ENCODE peak calls at places on chromosomes 12 and 14, in six cellular contexts. J is Right ventricle myocardium inferior, C is dorsolateral prefrontal cortex, F is T follicular helper cell, Y is AML-193, B is type B pancreatic cell. O is an unnamed sample.

GRCh38 chr12:96375841-96376249 is 24.4 kb downstream of the CDK17 start:
- DNase-seq in C (no peak), Y (no peak), F (no peak), B (no peak), J (no peak), O (peak)

GRCh38 chr12:115934046-115934445 is 343.4 kb downstream of the MED13L start:
- DNase-seq in F (no peak), Y (no peak), J (no peak), C (no peak), B (no peak), O (no peak)

GRCh38 chr14:99968156-99968920 is 96.9 kb upstream of the EVL start:
- DNase-seq in C (no peak), F (no peak), Y (no peak), B (no peak), J (no peak), O (no peak)

GRCh38 chr14:44379292-44379977 is 127.6 kb downstream of the FSCB start:
- DNase-seq in Y (no peak), F (no peak), C (no peak), B (no peak), J (no peak), O (peak)

GRCh38 chr14:94673071-94673470 is 60.9 kb downstream of the SERPINA3 start:
- DNase-seq in Y (no peak), J (no peak), F (no peak), B (no peak), C (no peak), O (no peak)

GRCh38 chr12:116784238-116784612 is 46.1 kb downstream of the RNFT2 start:
- DNase-seq in B (no peak), C (no peak), Y (no peak), F (no peak), J (no peak), O (no peak)

GRCh38 chr12:75725505-75726120 is 214.2 kb upstream of the KRR1 start:
- DNase-seq in Y (no peak), J (no peak), F (no peak), C (no peak), B (no peak), O (peak)

GRCh38 chr12:90958995-90959394 is 4.0 kb upstream of the CCER1 start:
- DNase-seq in J (no peak), C (no peak), Y (no peak), B (no peak), F (no peak), O (no peak)

GRCh38 chr12:5945071-5946008 is at the start of gene ANO2:
- DNase-seq in C (no peak), B (no peak), Y (no peak), J (peak), F (no peak), O (no peak)

GRCh38 chr12:61385771-61386170 is 874.4 kb upstream of the USP15 start:
- DNase-seq in J (no peak), F (no peak), C (no peak), Y (no peak), B (no peak), O (no peak)

GRCh38 chr14:91885113-91885712 is 17.9 kb upstream of the TC2N start:
- DNase-seq in B (no peak), F (no peak), Y (no peak), J (no peak), C (no peak), O (no peak)

GRCh38 chr14:54702492-54702891 is 135.6 kb downstream of the SAMD4A start:
- DNase-seq in Y (no peak), J (no peak), C (no peak), B (no peak), F (no peak), O (no peak)

GRCh38 chr12:122079532-122080081 is 1.1 kb downstream of the MLXIP start:
- DNase-seq in J (peak), B (no peak), C (no peak), Y (peak), F (no peak), O (peak)

GRCh38 chr12:130339946-130340345 is 2.3 kb downstream of the PIWIL1 start:
- DNase-seq in C (no peak), B (no peak), Y (no peak), F (no peak), J (no peak), O (no peak)

GRCh38 chr12:103841690-103842584 is 903 bp upstream of the NT5DC3 start:
- DNase-seq in B (peak), C (no peak), J (peak), Y (peak), F (peak), O (peak)

GRCh38 chr12:73863541-73863940 is 674.1 kb upstream of the ATXN7L3B start:
- DNase-seq in C (no peak), Y (no peak), J (no peak), B (no peak), F (no peak), O (no peak)

GRCh38 chr14:74220991-74221390 is 18.3 kb upstream of the VSX2 start:
- DNase-seq in B (no peak), F (no peak), Y (no peak), J (no peak), C (no peak), O (no peak)